ENCODE peak calls at places on chromosomes 6 and 20, in six cellular contexts. R is activated naive CD4-positive, alpha-beta T cell; Q is HTR-8/SVneo; D is HL-60; C is fibroblast of villous mesenchyme; X is stimulated activated naive CD8-positive, alpha-beta T cell treated with anti-CD3 and anti-CD28 coated beads, Interleukin-15, Interleukin-2, amounts not matched to agents 100 U/mL and 50 U/mL, for 24 hours. M is an unnamed sample.

GRCh38 chr6:57247603-57248002 is 25.5 kb upstream of the RAB23 start:
- DNase-seq in D (no peak), R (no peak), C (no peak), X (no peak), Q (no peak), M (no peak)

GRCh38 chr20:26209171-26209941 is 512.7 kb upstream of the ZNF337 start:
- DNase-seq in R (peak; percentile 5), C (peak; percentile 10), Q (no peak), D (no peak), X (peak; percentile 17), M (no peak)

GRCh38 chr6:33787336-33787953 is 1.5 kb downstream of the LEMD2 start:
- DNase-seq in C (peak; percentile 30), R (no peak), Q (no peak), D (no peak), X (no peak), M (no peak)

GRCh38 chr20:40654876-40655275 is 34.2 kb downstream of the MAFB start:
- DNase-seq in Q (no peak), C (no peak), X (no peak), R (no peak), D (no peak), M (no peak)

GRCh38 chr6:137309078-137309762 is 90.0 kb upstream of the IFNGR1 start:
- DNase-seq in C (peak; percentile 45), R (no peak), Q (peak; percentile 44), D (peak; percentile 93), X (no peak), M (no peak)

GRCh38 chr6:72524011-72524645 is 97.7 kb upstream of the KCNQ5 start:
- DNase-seq in R (no peak), D (no peak), Q (no peak), C (no peak), X (no peak), M (no peak)

GRCh38 chr20:49674383-49675352 is 39.0 kb downstream of the B4GALT5 start:
- DNase-seq in C (peak; percentile 53), R (no peak), D (no peak), X (no peak), Q (peak; percentile 95), M (no peak)

GRCh38 chr6:77463308-77463880 is at the start of gene HTR1B:
- DNase-seq in Q (no peak), X (no peak), D (peak; percentile 45), R (no peak), C (peak; percentile 60), M (no peak)

GRCh38 chr6:151041686-151042085 is 176.2 kb downstream of the MTHFD1L start:
- DNase-seq in R (no peak), C (no peak), Q (no peak), X (no peak), D (no peak), M (no peak)

GRCh38 chr6:130937942-130938604 is 110.9 kb downstream of the SMLR1 start:
- DNase-seq in X (no peak), D (no peak), C (no peak), Q (no peak), R (no peak), M (no peak)

GRCh38 chr6:3518356-3518841 is 61.5 kb upstream of the SLC22A23 start:
- DNase-seq in C (peak; percentile 69), Q (peak; percentile 78), R (no peak), D (no peak), X (no peak), M (no peak)

GRCh38 chr20:41443667-41444066 is 77.0 kb upstream of the EMILIN3 start:
- DNase-seq in R (no peak), X (no peak), C (no peak), D (peak; percentile 36), Q (no peak), M (no peak)

GRCh38 chr20:33474963-33475362 is 14.9 kb upstream of the CBFA2T2 start:
- DNase-seq in D (no peak), X (no peak), Q (no peak), C (no peak), R (no peak), M (no peak)

GRCh38 chr6:107757910-107758309 is 66.2 kb downstream of the SCML4 start:
- DNase-seq in R (no peak), X (no peak), D (no peak), Q (no peak), C (no peak), M (no peak)

GRCh38 chr20:35252037-35252461 is 25.6 kb downstream of the MMP24 start:
- DNase-seq in C (no peak), R (no peak), Q (no peak), X (no peak), D (no peak), M (no peak)

GRCh38 chr20:24953621-24954133 is 4.6 kb downstream of the CST7 start:
- DNase-seq in C (no peak), Q (no peak), R (no peak), X (peak; percentile 42), D (no peak), M (peak; percentile 37)

GRCh38 chr6:76677017-76677416 is 604.6 kb upstream of the IMPG1 start:
- DNase-seq in Q (no peak), C (no peak), X (no peak), D (no peak), R (no peak), M (no peak)

GRCh38 chr20:41342474-41343464 is 2.1 kb downstream of the LPIN3 start:
- DNase-seq in C (no peak), R (no peak), D (no peak), Q (no peak), X (no peak), M (no peak)

GRCh38 chr6:6546318-6547110 is 42.0 kb upstream of the LY86 start:
- DNase-seq in X (peak; percentile 38), D (peak; percentile 64), Q (peak; percentile 13), R (peak; percentile 29), C (peak; percentile 11), M (no peak)